ENCODE peak calls at places on chromosomes 16 and 17, in seven cellular contexts. One of them, this sample, is unnamed.

GRCh38 chr17:4693416-4693815 is 10.5 kb downstream of the PELP1 start:
- DNase-seq in cardiac fibroblast: no peak
- DNase-seq in cardiac muscle cell: no peak
- DNase-seq in psoas muscle: no peak
- DNase-seq in mammary epithelial cell: no peak
- DNase-seq in endothelial cell: no peak
- DNase-seq in AG09319: no peak
- DNase-seq in this sample: no peak

GRCh38 chr16:57815987-57816745 is 13.9 kb upstream of the KIFC3 start:
- DNase-seq in psoas muscle: peak
- DNase-seq in endothelial cell: no peak
- DNase-seq in cardiac fibroblast: peak
- DNase-seq in AG09319: no peak
- DNase-seq in mammary epithelial cell: peak
- DNase-seq in cardiac muscle cell: peak
- DNase-seq in this sample: peak

GRCh38 chr17:78126895-78127239 is 1.7 kb downstream of the TMC6 start:
- DNase-seq in endothelial cell: no peak
- DNase-seq in cardiac muscle cell: no peak
- DNase-seq in AG09319: no peak
- DNase-seq in cardiac fibroblast: no peak
- DNase-seq in mammary epithelial cell: no peak
- DNase-seq in psoas muscle: no peak
- DNase-seq in this sample: no peak

GRCh38 chr17:44636562-44636961 is 19.7 kb upstream of the MEIOC start:
- DNase-seq in AG09319: no peak
- DNase-seq in cardiac muscle cell: peak
- DNase-seq in cardiac fibroblast: peak
- DNase-seq in mammary epithelial cell: peak
- DNase-seq in endothelial cell: no peak
- DNase-seq in psoas muscle: no peak
- DNase-seq in this sample: peak

GRCh38 chr16:68732068-68732680 is 4.9 kb upstream of the CDH1 start:
- DNase-seq in AG09319: no peak
- DNase-seq in psoas muscle: no peak
- DNase-seq in cardiac muscle cell: peak
- DNase-seq in cardiac fibroblast: peak
- DNase-seq in mammary epithelial cell: peak
- DNase-seq in endothelial cell: no peak
- DNase-seq in this sample: no peak

GRCh38 chr17:44522883-44523671 is 19.9 kb upstream of the GPATCH8 start:
- DNase-seq in AG09319: no peak
- DNase-seq in psoas muscle: peak
- DNase-seq in mammary epithelial cell: peak
- DNase-seq in endothelial cell: peak
- DNase-seq in cardiac muscle cell: peak
- DNase-seq in cardiac fibroblast: peak
- DNase-seq in this sample: peak

GRCh38 chr17:49913226-49914095 is 55.5 kb upstream of the DLX4 start:
- DNase-seq in psoas muscle: no peak
- DNase-seq in AG09319: no peak
- DNase-seq in cardiac fibroblast: peak
- DNase-seq in endothelial cell: no peak
- DNase-seq in mammary epithelial cell: peak
- DNase-seq in cardiac muscle cell: no peak
- DNase-seq in this sample: peak

GRCh38 chr16:88868974-88869672 is 2.7 kb upstream of the PABPN1L start:
- DNase-seq in cardiac fibroblast: no peak
- DNase-seq in cardiac muscle cell: no peak
- DNase-seq in AG09319: no peak
- DNase-seq in mammary epithelial cell: no peak
- DNase-seq in psoas muscle: no peak
- DNase-seq in endothelial cell: no peak
- DNase-seq in this sample: no peak

GRCh38 chr17:77602062-77602746 is 356.3 kb upstream of the TNRC6C start:
- DNase-seq in cardiac fibroblast: peak
- DNase-seq in endothelial cell: no peak
- DNase-seq in AG09319: no peak
- DNase-seq in psoas muscle: peak
- DNase-seq in mammary epithelial cell: peak
- DNase-seq in cardiac muscle cell: peak
- DNase-seq in this sample: peak

GRCh38 chr16:4859900-4860255 is 12.6 kb downstream of the UBN1 start:
- DNase-seq in AG09319: no peak
- DNase-seq in cardiac muscle cell: no peak
- DNase-seq in cardiac fibroblast: peak
- DNase-seq in mammary epithelial cell: peak
- DNase-seq in endothelial cell: no peak
- DNase-seq in psoas muscle: no peak
- DNase-seq in this sample: no peak

GRCh38 chr17:9432867-9433495 is 142.6 kb downstream of the STX8 start:
- DNase-seq in cardiac fibroblast: no peak
- DNase-seq in mammary epithelial cell: peak
- DNase-seq in cardiac muscle cell: no peak
- DNase-seq in AG09319: no peak
- DNase-seq in endothelial cell: no peak
- DNase-seq in psoas muscle: no peak
- DNase-seq in this sample: peak

GRCh38 chr17:55162556-55162946 is 102.2 kb upstream of the HLF start:
- DNase-seq in psoas muscle: no peak
- DNase-seq in mammary epithelial cell: no peak
- DNase-seq in endothelial cell: no peak
- DNase-seq in cardiac fibroblast: no peak
- DNase-seq in AG09319: no peak
- DNase-seq in cardiac muscle cell: no peak
- DNase-seq in this sample: no peak

GRCh38 chr16:23365602-23366240 is 63.6 kb downstream of the SCNN1B start:
- DNase-seq in psoas muscle: no peak
- DNase-seq in cardiac fibroblast: no peak
- DNase-seq in mammary epithelial cell: no peak
- DNase-seq in cardiac muscle cell: no peak
- DNase-seq in endothelial cell: peak
- DNase-seq in AG09319: no peak
- DNase-seq in this sample: no peak

GRCh38 chr16:10255728-10256127 is 73.5 kb upstream of the GRIN2A start:
- DNase-seq in cardiac fibroblast: no peak
- DNase-seq in mammary epithelial cell: no peak
- DNase-seq in psoas muscle: no peak
- DNase-seq in endothelial cell: no peak
- DNase-seq in cardiac muscle cell: no peak
- DNase-seq in AG09319: no peak
- DNase-seq in this sample: no peak

DNA sequence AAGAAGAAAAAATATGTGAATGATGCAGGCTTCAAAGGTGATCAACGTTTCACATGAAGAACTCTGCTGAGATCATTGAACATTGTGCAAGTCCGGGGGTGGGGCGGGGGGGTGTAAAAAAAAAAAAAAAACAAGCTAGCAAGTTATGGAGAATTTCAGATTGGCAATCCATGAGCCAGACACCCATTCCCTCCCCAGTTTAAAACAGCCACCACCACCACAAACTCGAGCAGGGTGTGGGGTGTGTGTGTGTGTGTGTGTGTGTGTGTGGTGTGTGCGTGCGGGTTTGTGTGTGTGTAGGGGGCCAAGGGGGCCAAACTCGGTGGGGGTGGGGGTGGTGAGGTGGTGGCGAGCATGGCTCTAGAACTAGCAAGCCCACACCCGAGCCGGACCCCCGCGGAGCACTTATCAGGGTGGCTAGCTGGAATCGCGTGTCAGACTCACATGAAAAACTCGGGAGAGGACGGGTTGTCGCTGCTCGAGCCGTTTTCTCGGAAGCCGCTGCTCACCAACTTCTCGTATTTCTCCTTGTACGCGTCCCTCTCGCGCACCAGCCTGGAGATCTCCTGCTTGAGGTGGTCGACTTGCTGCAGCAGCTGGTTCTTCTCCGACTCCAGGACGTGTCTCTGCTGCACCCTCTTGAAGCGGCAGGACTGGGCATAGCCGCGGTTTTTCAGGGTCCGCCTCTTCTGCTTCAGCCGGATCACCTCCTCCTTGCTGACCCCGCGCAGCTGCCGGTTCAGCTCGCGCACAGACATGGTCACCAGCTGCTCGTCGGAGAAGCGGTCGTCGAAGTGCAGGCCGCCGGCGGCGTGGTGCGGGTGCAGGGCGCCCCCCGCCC is 2.0 kb downstream of the MAF start:
- DNase-seq in psoas muscle: peak
- DNase-seq in endothelial cell: peak
- DNase-seq in cardiac fibroblast: peak
- DNase-seq in mammary epithelial cell: peak
- DNase-seq in AG09319: no peak
- DNase-seq in cardiac muscle cell: peak
- DNase-seq in this sample: no peak
- TF ChIP-seq CTCF in psoas muscle: peak
- TF ChIP-seq CTCF in endothelial cell: peak
- TF ChIP-seq CTCF in cardiac fibroblast: no peak
- TF ChIP-seq CTCF in mammary epithelial cell: peak
- TF ChIP-seq CTCF in AG09319: no peak
- TF ChIP-seq CTCF in cardiac muscle cell: no peak
- TF ChIP-seq CTCF in this sample: no peak

DNA sequence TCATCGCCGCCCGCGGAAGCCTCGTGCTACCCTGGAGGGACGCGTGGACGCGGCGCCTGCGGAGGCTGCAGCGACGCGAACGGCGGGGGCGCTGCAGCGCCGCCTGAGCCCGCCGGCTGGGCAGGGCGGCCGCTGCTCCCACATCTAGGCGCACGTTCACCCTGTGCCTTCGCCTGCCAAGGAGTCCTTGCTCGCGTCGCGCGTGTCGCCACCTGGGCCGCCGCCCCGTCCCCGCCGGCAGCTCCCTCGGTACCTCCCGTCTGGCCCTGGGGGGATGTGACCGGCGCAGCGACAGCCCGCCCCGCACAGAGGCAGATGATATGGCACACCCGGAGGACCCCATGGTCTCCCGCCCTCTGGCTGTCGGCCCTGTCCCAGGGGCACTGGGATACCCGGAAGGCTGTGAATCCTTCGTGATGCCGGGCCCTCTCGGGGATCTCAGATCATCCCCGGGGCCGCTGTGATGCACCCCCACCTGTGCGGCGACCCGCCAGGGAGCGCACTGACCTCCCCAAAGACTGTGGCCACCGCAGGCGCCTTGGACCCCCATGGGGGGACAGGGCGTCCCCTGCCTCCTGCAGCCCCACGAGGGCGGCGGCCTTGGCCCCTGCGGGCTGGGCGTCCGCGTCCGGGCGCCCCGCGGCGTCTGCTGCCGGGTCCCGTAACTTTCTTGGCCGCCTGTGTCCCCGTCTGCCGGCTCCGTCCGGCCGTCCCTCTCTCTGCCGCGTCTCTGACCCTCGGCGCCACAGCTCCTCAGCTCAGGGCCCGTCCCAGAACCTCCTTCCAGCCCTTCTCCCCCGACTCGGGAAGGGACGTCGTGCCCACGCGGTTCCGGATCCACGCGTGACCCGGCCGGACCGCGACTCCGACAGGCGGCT is 689 bp upstream of the TBC1D24 start:
- DNase-seq in AG09319: no peak
- DNase-seq in psoas muscle: peak
- DNase-seq in cardiac muscle cell: peak
- DNase-seq in cardiac fibroblast: peak
- DNase-seq in endothelial cell: peak
- DNase-seq in mammary epithelial cell: peak
- DNase-seq in this sample: no peak
- TF ChIP-seq CTCF in AG09319: peak
- TF ChIP-seq CTCF in psoas muscle: peak
- TF ChIP-seq CTCF in cardiac muscle cell: peak
- TF ChIP-seq CTCF in cardiac fibroblast: no peak
- TF ChIP-seq CTCF in endothelial cell: no peak
- TF ChIP-seq CTCF in mammary epithelial cell: no peak
- TF ChIP-seq CTCF in this sample: peak

DNA sequence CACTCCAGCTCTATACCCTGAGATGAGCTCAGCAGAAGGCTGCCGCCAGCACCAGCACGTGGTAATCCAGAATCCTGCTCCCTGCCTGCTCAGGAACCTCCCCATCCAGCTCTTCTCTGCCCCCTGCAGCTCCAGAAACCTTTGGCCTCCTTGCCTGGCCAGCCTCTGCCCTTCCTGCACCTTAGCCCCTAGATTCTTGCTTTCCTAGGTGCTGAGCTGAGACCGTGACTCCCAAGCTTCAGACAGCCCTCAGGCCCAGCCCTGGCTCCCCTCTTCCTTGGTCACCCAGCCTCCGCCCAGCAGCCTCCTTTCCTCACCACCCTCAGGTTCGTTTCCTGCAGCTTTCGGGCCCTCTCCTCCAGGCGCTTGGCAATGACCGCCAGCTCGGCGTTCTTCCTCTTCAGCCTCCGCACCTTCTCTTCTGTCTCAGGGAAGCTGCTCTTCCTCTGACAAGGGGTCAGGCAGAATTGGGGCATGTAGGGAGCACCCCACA is 2.6 kb downstream of the TSPOAP1 start:
- DNase-seq in cardiac fibroblast: no peak
- DNase-seq in endothelial cell: no peak
- DNase-seq in AG09319: no peak
- DNase-seq in psoas muscle: no peak
- DNase-seq in cardiac muscle cell: no peak
- DNase-seq in mammary epithelial cell: no peak
- DNase-seq in this sample: no peak
- TF ChIP-seq CTCF in cardiac fibroblast: no peak
- TF ChIP-seq CTCF in endothelial cell: no peak
- TF ChIP-seq CTCF in AG09319: no peak
- TF ChIP-seq CTCF in psoas muscle: no peak
- TF ChIP-seq CTCF in cardiac muscle cell: no peak
- TF ChIP-seq CTCF in mammary epithelial cell: no peak
- TF ChIP-seq CTCF in this sample: no peak

DNA sequence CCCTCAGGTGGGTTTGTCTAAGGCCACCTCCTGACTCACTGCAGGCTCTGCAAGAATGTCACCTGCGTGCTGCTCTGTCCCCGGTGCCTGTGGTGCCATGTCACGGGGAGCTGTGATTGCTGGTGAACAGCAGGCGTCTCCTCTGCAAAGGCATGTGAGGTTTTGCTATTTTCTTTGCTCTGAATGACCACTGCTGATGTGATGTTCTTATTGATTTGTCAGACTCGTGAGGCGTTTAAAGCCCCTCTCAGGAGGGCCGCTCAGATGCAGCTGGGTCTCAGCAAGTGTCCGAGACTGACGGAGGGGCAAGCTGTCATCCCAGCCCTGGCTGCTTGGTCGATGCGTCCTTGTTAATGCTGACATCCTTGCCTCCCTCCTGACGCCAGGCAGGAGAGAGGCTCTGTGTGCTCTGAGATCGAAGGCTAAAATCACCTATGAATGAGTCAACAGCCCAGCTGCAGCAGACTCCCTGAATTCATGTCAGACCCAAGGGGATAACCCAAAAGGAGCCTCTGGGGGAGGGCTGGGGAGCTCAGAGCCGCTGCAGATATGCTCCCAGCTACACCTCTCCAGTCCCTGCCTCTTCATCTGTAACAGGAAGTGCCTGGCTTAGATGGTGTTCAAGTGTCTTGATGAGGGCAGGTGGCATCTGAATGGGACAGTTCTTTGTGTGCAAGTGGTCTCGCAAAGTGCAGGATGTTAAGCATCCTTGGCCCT is 11.8 kb upstream of the PEMT start:
- DNase-seq in cardiac fibroblast: no peak
- DNase-seq in AG09319: no peak
- DNase-seq in endothelial cell: no peak
- DNase-seq in cardiac muscle cell: no peak
- DNase-seq in mammary epithelial cell: no peak
- DNase-seq in psoas muscle: no peak
- DNase-seq in this sample: no peak
- TF ChIP-seq CTCF in cardiac fibroblast: no peak
- TF ChIP-seq CTCF in AG09319: no peak
- TF ChIP-seq CTCF in endothelial cell: no peak
- TF ChIP-seq CTCF in cardiac muscle cell: no peak
- TF ChIP-seq CTCF in mammary epithelial cell: no peak
- TF ChIP-seq CTCF in psoas muscle: no peak
- TF ChIP-seq CTCF in this sample: no peak

GRCh38 chr16:30526823-30527634 is 663 bp upstream of the ZNF768 start:
- DNase-seq in AG09319: peak
- DNase-seq in endothelial cell: peak
- DNase-seq in psoas muscle: peak
- DNase-seq in mammary epithelial cell: peak
- DNase-seq in cardiac fibroblast: peak
- DNase-seq in cardiac muscle cell: peak
- DNase-seq in this sample: peak
- TF ChIP-seq CTCF in AG09319: peak
- TF ChIP-seq CTCF in endothelial cell: peak
- TF ChIP-seq CTCF in psoas muscle: peak
- TF ChIP-seq CTCF in mammary epithelial cell: no peak
- TF ChIP-seq CTCF in cardiac fibroblast: peak
- TF ChIP-seq CTCF in cardiac muscle cell: peak
- TF ChIP-seq CTCF in this sample: peak